ENCODE peak calls at places on chromosomes 3 and 15, in eight cellular contexts. O is breast epithelium; D is cardiac fibroblast; B is uterus; Q is CD8-positive, alpha-beta T cell; G is heart left ventricle; I is fibroblast of mammary gland; X is MM.1S. Z is an unnamed sample.

GRCh38 chr3:194617827-194618226 is 15.4 kb downstream of the TMEM44 start:
- DNase-seq in D (peak), X (no peak), G (no peak), O (no peak), B (no peak), Q (no peak), I (peak), Z (no peak)

GRCh38 chr3:141699349-141699748 is 38.7 kb upstream of the RNF7 start:
- DNase-seq in O (no peak), I (no peak), X (no peak), G (no peak), B (no peak), D (no peak), Q (no peak), Z (no peak)

GRCh38 chr3:11238057-11238456 is 34.1 kb upstream of the ATG7 start:
- DNase-seq in I (peak), Q (no peak), B (no peak), O (no peak), D (peak), G (no peak), X (no peak), Z (no peak)

GRCh38 chr15:48577495-48577894 is 68.0 kb downstream of the FBN1 start:
- DNase-seq in O (no peak), Q (no peak), X (peak), D (peak), I (peak), B (no peak), G (no peak), Z (no peak)

GRCh38 chr3:79167651-79168416 is 600.0 kb downstream of the ROBO1 start:
- DNase-seq in Q (no peak), G (no peak), O (no peak), B (no peak), I (peak), D (peak), X (no peak), Z (no peak)

GRCh38 chr15:79283252-79284048 is 928 bp downstream of the ANKRD34C start:
- DNase-seq in Q (no peak), G (peak), O (no peak), X (peak), I (peak), B (no peak), D (peak), Z (peak)

GRCh38 chr3:117026401-117026800 is 316.8 kb downstream of the TUSC7 start:
- DNase-seq in B (no peak), X (no peak), D (no peak), G (no peak), I (no peak), Q (no peak), O (no peak), Z (no peak)

GRCh38 chr3:194083253-194084224 is 52.4 kb upstream of the HES1 start:
- DNase-seq in Q (no peak), G (no peak), D (no peak), X (peak), I (peak), B (no peak), O (no peak), Z (no peak)

GRCh38 chr3:72099331-72100061 is 314.5 kb upstream of the PROK2 start:
- DNase-seq in B (no peak), D (no peak), G (no peak), O (no peak), X (no peak), I (no peak), Q (no peak), Z (no peak)

GRCh38 chr15:43954181-43954621 is 127.4 kb downstream of the WDR76 start:
- DNase-seq in B (no peak), O (no peak), G (no peak), I (peak), X (no peak), D (peak), Q (no peak), Z (no peak)

GRCh38 chr15:57114070-57114469 is 195.6 kb downstream of the TCF12 start:
- DNase-seq in D (peak), I (peak), Q (no peak), G (no peak), B (no peak), O (no peak), X (no peak), Z (no peak)

GRCh38 chr3:107650788-107651187 is 128.0 kb downstream of the BBX start:
- DNase-seq in Q (no peak), D (no peak), X (no peak), I (no peak), B (no peak), G (no peak), O (no peak), Z (no peak)

GRCh38 chr15:75182187-75183131 is 19.2 kb upstream of the C15orf39 start:
- DNase-seq in Q (no peak), G (no peak), D (no peak), B (no peak), O (no peak), X (no peak), I (peak), Z (peak)

GRCh38 chr15:91824256-91824655 is 29.3 kb upstream of the SLCO3A1 start:
- DNase-seq in Q (no peak), G (peak), X (no peak), O (no peak), I (peak), B (no peak), D (no peak), Z (no peak)

GRCh38 chr15:63169796-63170195 is 12.5 kb upstream of the RPS27L start:
- DNase-seq in D (no peak), I (no peak), Q (no peak), O (no peak), G (no peak), B (no peak), X (no peak), Z (no peak)

GRCh38 chr3:128665362-128666021 is 14.9 kb upstream of the RPN1 start:
- DNase-seq in I (no peak), G (no peak), O (no peak), Q (no peak), X (no peak), D (peak), B (no peak), Z (no peak)

GRCh38 chr3:64306745-64307144 is 81.5 kb upstream of the PRICKLE2 start:
- DNase-seq in G (no peak), D (no peak), X (no peak), B (no peak), Q (no peak), O (no peak), I (no peak), Z (no peak)

GRCh38 chr3:150309557-150309956 is 98.5 kb upstream of the TSC22D2 start:
- DNase-seq in G (no peak), X (no peak), I (peak), B (no peak), Q (no peak), D (peak), O (no peak), Z (no peak)

GRCh38 chr3:194485876-194486539 is 794 bp downstream of the ATP13A3 start:
- DNase-seq in X (peak), D (peak), O (peak), I (no peak), G (peak), B (peak), Q (peak), Z (peak)

GRCh38 chr3:152234657-152235375 is 33.9 kb upstream of the MBNL1 start:
- DNase-seq in I (no peak), G (no peak), X (no peak), Q (no peak), B (no peak), D (no peak), O (no peak), Z (no peak)

DNA sequence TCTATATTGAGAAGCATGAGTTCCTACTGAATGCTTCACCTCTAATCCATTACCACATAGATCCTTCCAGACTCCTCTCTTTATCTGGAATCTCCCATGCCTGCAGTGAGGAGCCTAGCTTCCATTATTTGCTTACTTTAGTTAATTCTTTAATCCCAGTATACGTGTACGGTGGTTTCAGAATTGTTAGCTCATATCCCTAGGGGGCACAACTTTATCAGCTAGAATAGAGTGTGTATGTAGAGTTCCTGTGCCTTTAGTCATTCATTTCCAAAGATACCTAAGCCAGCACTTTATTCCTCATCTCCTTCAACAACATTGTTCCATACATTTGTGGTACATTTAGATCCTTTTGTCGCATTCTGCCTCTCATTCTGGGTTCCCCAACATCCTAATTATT is 226.0 kb downstream of the TJP1 start:
- DNase-seq in D (peak), Q (no peak), B (no peak), O (no peak), X (no peak), G (no peak), I (no peak), Z (no peak)
- TF ChIP-seq CTCF in D (peak), Q (no peak), B (no peak), O (no peak), X (no peak), G (peak), I (no peak), Z (no peak)

GRCh38 chr3:127253491-127253890 is 34.4 kb downstream of the PRR20G start:
- DNase-seq in D (no peak), G (no peak), O (no peak), I (no peak), B (no peak), X (no peak), Q (no peak), Z (no peak)

GRCh38 chr3:127255516-127255915 is 32.3 kb downstream of the PRR20G start:
- DNase-seq in X (no peak), G (no peak), B (no peak), D (no peak), I (no peak), Q (no peak), O (no peak), Z (no peak)

GRCh38 chr3:127256138-127256537 is 31.7 kb downstream of the PRR20G start:
- DNase-seq in Q (no peak), I (no peak), G (no peak), X (no peak), D (no peak), B (no peak), O (no peak), Z (no peak)

GRCh38 chr3:127254001-127254400 is 33.8 kb downstream of the PRR20G start:
- DNase-seq in G (no peak), X (no peak), O (no peak), Q (no peak), B (no peak), I (no peak), D (no peak), Z (no peak)

GRCh38 chr3:127254730-127255129 is 33.1 kb downstream of the PRR20G start:
- DNase-seq in Q (no peak), I (no peak), D (peak), B (no peak), O (no peak), X (peak), G (no peak), Z (no peak)
- TF ChIP-seq CTCF in Q (no peak), I (no peak), D (peak), B (no peak), O (no peak), X (peak), G (no peak), Z (no peak)

DNA sequence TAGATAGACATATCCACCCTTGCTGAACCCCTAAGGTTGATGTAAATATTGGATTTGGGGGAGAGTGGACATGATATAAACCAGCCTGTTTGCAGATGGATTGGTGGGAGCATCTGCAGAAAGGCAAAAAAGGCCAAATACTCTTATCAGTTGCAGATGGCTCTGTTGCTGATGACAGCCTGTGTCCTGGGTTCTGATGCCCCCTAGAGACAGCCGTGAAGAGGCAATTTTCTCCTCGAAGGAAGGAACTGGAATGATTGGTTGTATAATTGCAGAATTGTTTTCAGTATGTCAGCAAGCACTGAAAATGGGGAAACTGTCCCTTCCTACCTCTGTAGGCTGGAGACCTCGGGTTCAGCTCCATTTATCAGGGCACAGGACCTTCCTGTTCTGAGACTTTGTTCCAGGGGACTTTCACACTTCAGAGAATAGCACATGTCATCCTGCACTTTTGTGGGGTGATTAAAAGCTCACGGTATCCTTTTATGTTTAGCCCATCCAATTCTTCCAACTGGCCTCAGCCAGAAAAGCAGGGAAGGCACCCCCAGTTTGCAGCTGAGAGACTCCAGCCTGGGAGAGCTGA is 103.0 kb downstream of the PGPEP1L start:
- DNase-seq in G (no peak), B (no peak), O (no peak), I (peak), Q (no peak), X (peak), D (peak), Z (peak)
- TF ChIP-seq CTCF in G (peak), B (peak), O (no peak), I (peak), Q (no peak), X (peak), D (peak), Z (peak)

GRCh38 chr3:156751461-156752025 is 74.6 kb upstream of the LEKR1 start:
- DNase-seq in Q (no peak), G (peak), X (no peak), O (peak), I (peak), B (peak), D (peak), Z (no peak)
- TF ChIP-seq CTCF in Q (no peak), G (no peak), X (no peak), O (no peak), I (peak), B (no peak), D (no peak), Z (no peak)

GRCh38 chr3:66823010-66823399 is 175.1 kb upstream of the KBTBD8 start:
- DNase-seq in O (no peak), I (no peak), Q (no peak), X (no peak), G (no peak), B (no peak), D (no peak), Z (no peak)

GRCh38 chr3:66823532-66823931 is 174.6 kb upstream of the KBTBD8 start:
- DNase-seq in I (no peak), Q (no peak), D (no peak), O (no peak), G (no peak), B (no peak), X (no peak), Z (no peak)

GRCh38 chr3:66819993-66820501 is 178.1 kb upstream of the KBTBD8 start:
- DNase-seq in G (no peak), I (no peak), D (no peak), O (no peak), Q (no peak), X (no peak), B (no peak), Z (no peak)

GRCh38 chr3:66824450-66824849 is 173.7 kb upstream of the KBTBD8 start:
- DNase-seq in D (no peak), O (no peak), X (no peak), I (no peak), Q (no peak), B (no peak), G (no peak), Z (no peak)

DNA sequence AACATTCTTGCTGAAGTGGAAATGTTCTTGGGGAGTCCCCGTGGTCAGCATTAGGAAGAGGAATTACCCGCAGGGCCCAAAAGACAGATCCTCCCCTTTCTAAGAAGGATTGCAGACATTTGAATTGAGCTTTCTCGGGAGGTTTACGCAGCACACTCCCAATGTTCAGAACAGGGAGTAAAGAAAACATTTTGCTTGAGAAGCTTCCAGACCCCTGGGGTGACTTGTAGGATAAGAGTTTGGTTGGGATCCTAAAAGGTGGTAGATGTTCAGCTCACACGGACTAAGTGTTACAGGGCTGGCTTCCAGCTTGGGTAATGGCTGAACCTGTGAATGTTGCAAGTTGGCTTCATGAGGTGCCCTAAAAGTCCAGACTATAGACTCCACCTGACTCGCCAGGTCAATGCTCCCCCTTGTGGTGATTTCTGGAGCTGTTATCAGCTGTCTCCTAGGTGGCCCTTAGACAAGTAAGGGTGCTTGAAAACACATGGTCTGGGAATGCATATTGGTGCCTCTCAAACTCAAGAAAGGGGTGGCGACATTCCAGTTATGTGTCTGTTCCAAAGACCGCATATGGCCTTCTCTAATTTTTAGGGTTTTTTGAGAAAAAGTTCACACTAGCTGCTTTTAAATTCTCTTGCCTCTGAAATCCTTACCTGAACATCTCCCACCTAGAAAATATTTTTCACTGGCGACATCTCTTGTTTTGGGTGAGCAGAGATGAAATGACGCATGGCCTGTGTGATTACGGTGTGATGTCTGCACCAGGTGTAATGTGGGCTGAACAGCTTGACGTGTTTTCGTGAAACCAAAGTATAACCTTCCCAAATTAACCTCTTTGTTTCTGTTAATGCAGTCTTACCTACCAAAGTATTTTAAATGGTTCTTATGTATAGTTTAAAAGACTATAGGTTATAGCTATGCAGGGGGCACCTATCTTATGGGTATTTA is 175.8 kb upstream of the KBTBD8 start:
- DNase-seq in X (peak), G (peak), I (peak), O (peak), B (peak), D (peak), Q (peak), Z (peak)
- TF ChIP-seq CTCF in X (peak), G (peak), I (peak), O (peak), B (peak), D (peak), Q (peak), Z (peak)

GRCh38 chr3:121855555-121855954 is 20.5 kb downstream of the EAF2 start:
- DNase-seq in X (no peak), Q (no peak), B (no peak), O (no peak), I (peak), D (peak), G (no peak), Z (no peak)
- TF ChIP-seq CTCF in X (peak), Q (no peak), B (no peak), O (no peak), I (peak), D (peak), G (peak), Z (no peak)

DNA sequence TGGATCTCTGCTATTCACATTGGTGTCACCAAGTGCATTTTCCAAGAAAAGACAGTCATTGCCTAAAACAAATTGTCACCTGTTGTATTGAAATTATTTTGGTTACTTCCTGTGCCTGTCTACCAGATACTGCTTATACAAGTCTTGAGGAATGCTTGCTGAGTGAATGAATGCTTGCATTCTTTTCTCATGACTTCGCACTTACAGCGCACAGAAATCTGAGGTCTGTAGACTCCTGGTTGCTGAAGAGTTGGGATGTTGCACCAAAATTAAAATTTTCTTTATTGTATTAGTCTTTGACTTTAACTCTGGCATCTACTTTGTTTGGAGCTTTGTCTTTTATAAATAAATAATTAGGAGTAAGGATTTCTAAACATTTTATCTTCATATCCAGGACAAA is 28.4 kb downstream of the SH3GL3 start:
- DNase-seq in I (peak), Q (no peak), X (no peak), D (peak), O (no peak), G (no peak), B (no peak), Z (no peak)
- TF ChIP-seq CTCF in I (no peak), Q (no peak), X (no peak), D (no peak), O (no peak), G (no peak), B (no peak), Z (no peak)